ENCODE peak calls at places on chromosomes 5 and 9, in seven cellular contexts. O is mucosa of descending colon; F is gastrocnemius medialis; L is Panc1; B is HFF-Myc; D is Jurkat, Clone E6-1; Q is endothelial cell of umbilical vein. I is an unnamed sample.

GRCh38 chr5:175082866-175083590 is 358.6 kb downstream of the MSX2 start:
- DNase-seq in O (no peak), D (no peak), B (no peak), L (no peak), F (no peak), Q (no peak), I (no peak)

GRCh38 chr5:171300358-171300757 is 8.7 kb upstream of the TLX3 start:
- DNase-seq in F (no peak), B (no peak), L (no peak), Q (no peak), O (no peak), D (no peak), I (no peak)

GRCh38 chr5:142748568-142749249 is 21.5 kb upstream of the ARHGAP26 start:
- DNase-seq in Q (peak), O (peak), L (peak), B (no peak), F (peak), D (peak), I (peak)

GRCh38 chr5:35031276-35031675 is 16.5 kb downstream of the AGXT2 start:
- DNase-seq in L (no peak), D (no peak), B (peak), O (no peak), Q (no peak), F (no peak), I (no peak)

GRCh38 chr5:161064297-161064696 is 212.3 kb upstream of the ATP10B start:
- DNase-seq in F (no peak), Q (no peak), B (no peak), L (no peak), D (no peak), O (no peak), I (no peak)

GRCh38 chr5:139104577-139105271 is 93.4 kb downstream of the SIL1 start:
- DNase-seq in F (peak), B (peak), Q (no peak), D (no peak), L (no peak), O (peak), I (no peak)

GRCh38 chr9:134403682-134404301 is 77.5 kb downstream of the RXRA start:
- DNase-seq in F (peak), Q (peak), D (peak), B (peak), O (no peak), L (no peak), I (peak)

GRCh38 chr5:143372187-143372829 is 31.2 kb downstream of the NR3C1 start:
- DNase-seq in B (no peak), D (no peak), O (no peak), F (no peak), L (no peak), Q (no peak), I (no peak)

GRCh38 chr5:10637944-10638343 is 74.1 kb downstream of the ANKRD33B start:
- DNase-seq in O (no peak), D (no peak), B (no peak), F (no peak), Q (no peak), L (no peak), I (no peak)

GRCh38 chr9:83536332-83536731 is 1.9 kb downstream of the FRMD3 start:
- DNase-seq in O (no peak), D (no peak), B (no peak), F (no peak), L (no peak), Q (no peak), I (peak)

GRCh38 chr5:39092581-39093350 is 18.6 kb upstream of the RICTOR start:
- DNase-seq in B (no peak), L (no peak), F (no peak), O (no peak), Q (peak), D (no peak), I (peak)

GRCh38 chr5:15791859-15792258 is 291.9 kb downstream of the FBXL7 start:
- DNase-seq in F (no peak), O (no peak), Q (no peak), D (no peak), B (no peak), L (no peak), I (no peak)

GRCh38 chr5:124317471-124317870 is 429.0 kb downstream of the ZNF608 start:
- DNase-seq in B (no peak), Q (no peak), O (no peak), F (no peak), D (no peak), L (no peak), I (no peak)

GRCh38 chr9:76534031-76534430 is 75.0 kb downstream of the GCNT1 start:
- DNase-seq in B (no peak), L (no peak), Q (no peak), F (no peak), O (no peak), D (no peak), I (no peak)

GRCh38 chr5:81949479-81949878 is 22.3 kb upstream of the ATG10 start:
- DNase-seq in O (no peak), F (no peak), D (no peak), B (no peak), L (peak), Q (no peak), I (no peak)

GRCh38 chr9:133943781-133944745 is 48.1 kb downstream of the VAV2 start:
- DNase-seq in O (peak), D (no peak), B (no peak), L (no peak), Q (no peak), F (no peak), I (no peak)

GRCh38 chr5:119022017-119022745 is 33.8 kb upstream of the DTWD2 start:
- DNase-seq in D (peak), L (peak), F (no peak), B (no peak), Q (peak), O (no peak), I (peak)

GRCh38 chr9:116163293-116164055 is 9.9 kb downstream of the PAPPA start:
- DNase-seq in L (no peak), Q (no peak), B (no peak), O (no peak), F (no peak), D (peak), I (peak)

GRCh38 chr9:112120471-112120925 is 54.6 kb downstream of the SUSD1 start:
- DNase-seq in D (no peak), L (no peak), Q (no peak), B (no peak), F (no peak), O (no peak), I (no peak)

GRCh38 chr9:112124156-112124555 is 50.9 kb downstream of the SUSD1 start:
- DNase-seq in D (no peak), O (no peak), B (no peak), Q (no peak), L (no peak), F (no peak), I (no peak)

GRCh38 chr9:112120046-112120373 is 55.1 kb downstream of the SUSD1 start:
- DNase-seq in F (no peak), D (no peak), L (no peak), O (no peak), B (no peak), Q (no peak), I (no peak)

GRCh38 chr9:112119225-112120045 is 55.7 kb downstream of the SUSD1 start:
- DNase-seq in L (no peak), O (peak), Q (no peak), D (no peak), B (no peak), F (no peak), I (no peak)

GRCh38 chr9:112121633-112122032 is 53.5 kb downstream of the SUSD1 start:
- DNase-seq in D (no peak), O (no peak), Q (no peak), B (no peak), L (no peak), F (no peak), I (no peak)
- H3K4me3 ChIP-seq in D (no peak), O (no peak), Q (no peak), B (no peak), L (no peak), F (no peak), I (no peak)

GRCh38 chr5:89267764-89268163 is 384.8 kb upstream of the MEF2C start:
- DNase-seq in F (no peak), B (no peak), D (no peak), Q (no peak), O (no peak), L (no peak), I (no peak)
- H3K4me3 ChIP-seq in F (no peak), B (no peak), D (no peak), Q (no peak), O (no peak), L (no peak), I (no peak)

GRCh38 chr5:125412051-125412560 is 665.7 kb upstream of the ZNF608 start:
- DNase-seq in D (no peak), B (peak), L (no peak), O (peak), Q (peak), F (peak), I (peak)

GRCh38 chr5:125410501-125411162 is 664.2 kb upstream of the ZNF608 start:
- DNase-seq in F (no peak), L (no peak), B (peak), O (no peak), Q (peak), D (no peak), I (no peak)

GRCh38 chr5:125409496-125410351 is 663.3 kb upstream of the ZNF608 start:
- DNase-seq in O (no peak), D (no peak), L (no peak), B (peak), Q (peak), F (no peak), I (peak)

GRCh38 chr5:125412561-125413535 is 666.4 kb upstream of the ZNF608 start:
- DNase-seq in B (peak), D (no peak), F (peak), L (no peak), Q (peak), O (peak), I (peak)

GRCh38 chr5:125411163-125412050 is 665.0 kb upstream of the ZNF608 start:
- DNase-seq in Q (no peak), O (no peak), B (peak), L (no peak), D (no peak), F (no peak), I (peak)
- H3K4me3 ChIP-seq in Q (no peak), O (no peak), B (peak), L (peak), D (no peak), F (peak), I (peak)

GRCh38 chr5:180830253-180831138 is 27.9 kb upstream of the MGAT1 start:
- DNase-seq in O (peak), L (no peak), F (peak), B (no peak), D (no peak), Q (no peak), I (peak)

GRCh38 chr5:180831139-180832080 is 28.8 kb upstream of the MGAT1 start:
- DNase-seq in O (peak), F (peak), L (peak), Q (peak), B (no peak), D (no peak), I (peak)

GRCh38 chr5:180829711-180830110 is 27.1 kb upstream of the MGAT1 start:
- DNase-seq in Q (no peak), L (no peak), D (no peak), B (no peak), F (no peak), O (no peak), I (no peak)

DNA sequence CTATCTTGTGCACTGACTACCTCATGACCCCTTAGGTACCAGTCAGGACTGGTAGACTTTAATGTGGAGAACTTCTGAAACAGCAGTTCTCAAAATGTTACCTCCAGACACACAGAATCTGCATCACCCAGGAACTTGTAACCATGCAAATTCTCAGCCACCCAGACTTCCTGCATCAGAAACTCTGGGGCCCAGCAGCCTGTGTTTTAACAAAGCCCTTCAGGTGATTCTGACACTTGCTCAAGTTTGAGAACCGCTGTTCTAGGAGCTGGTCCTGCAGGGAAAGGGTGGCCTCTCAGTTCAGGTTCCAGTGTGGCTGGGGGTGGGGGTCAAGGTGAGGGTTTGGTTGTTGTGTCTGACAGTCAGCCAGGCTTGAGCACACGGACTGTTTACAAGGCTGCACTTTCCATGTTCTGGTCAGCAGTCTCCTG is 28.4 kb downstream of the ZFP62 start:
- DNase-seq in O (no peak), L (no peak), Q (no peak), D (peak), B (no peak), F (no peak), I (no peak)
- H3K4me3 ChIP-seq in O (no peak), L (peak), Q (no peak), D (no peak), B (no peak), F (peak), I (no peak)

GRCh38 chr5:67010684-67011409 is 185.8 kb downstream of the CD180 start:
- DNase-seq in F (peak), D (no peak), B (peak), L (peak), O (peak), Q (peak), I (peak)

GRCh38 chr5:67012241-67012640 is 184.4 kb downstream of the CD180 start:
- DNase-seq in Q (peak), L (peak), O (no peak), B (no peak), F (no peak), D (no peak), I (no peak)

GRCh38 chr5:67013719-67014118 is 182.9 kb downstream of the CD180 start:
- DNase-seq in O (no peak), Q (no peak), B (no peak), L (no peak), D (no peak), F (no peak), I (no peak)

GRCh38 chr5:67009028-67009427 is 187.6 kb downstream of the CD180 start:
- DNase-seq in F (no peak), O (no peak), D (no peak), B (no peak), Q (no peak), L (no peak), I (no peak)

GRCh38 chr5:67011422-67011821 is 185.2 kb downstream of the CD180 start:
- DNase-seq in F (no peak), O (peak), D (no peak), B (no peak), Q (no peak), L (no peak), I (no peak)
- H3K4me3 ChIP-seq in F (peak), O (no peak), D (no peak), B (no peak), Q (no peak), L (peak), I (no peak)

DNA sequence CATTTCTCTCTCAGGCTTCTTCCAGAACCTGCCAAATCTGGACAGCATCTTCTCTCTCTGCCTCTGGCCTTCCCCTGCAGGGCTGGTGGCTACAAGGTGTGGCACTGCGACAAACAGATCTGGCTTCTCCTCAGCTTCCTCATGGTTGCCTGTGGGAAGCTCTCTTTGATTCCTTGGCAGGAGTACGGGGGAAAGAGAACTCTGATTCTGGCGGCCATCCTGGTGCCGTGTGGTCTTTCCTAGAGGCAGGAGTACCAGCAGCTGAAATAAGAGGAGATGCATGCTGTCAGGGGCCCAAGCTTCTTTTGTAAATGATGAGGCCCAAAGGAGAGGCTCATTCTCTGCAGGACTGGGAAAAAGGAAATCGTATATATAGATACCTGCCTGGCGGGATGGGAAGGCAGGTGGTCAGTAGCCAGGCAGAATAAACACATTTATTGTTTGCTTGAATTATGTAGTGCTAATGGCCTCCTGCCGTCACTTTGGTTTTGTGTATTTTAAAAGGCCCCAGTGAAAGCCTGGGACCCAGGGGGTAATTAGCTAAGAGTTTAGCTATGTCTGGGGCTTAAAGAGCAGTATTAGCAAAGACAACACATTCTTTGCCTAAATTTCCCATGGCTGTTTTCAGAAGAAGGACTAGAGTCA is at the start of gene CER1:
- DNase-seq in F (no peak), O (no peak), B (no peak), D (no peak), Q (no peak), L (no peak), I (peak)
- H3K4me3 ChIP-seq in F (no peak), O (no peak), B (no peak), D (no peak), Q (no peak), L (no peak), I (no peak)

I was measured in SJCRH30.